ENCODE peak calls at places on chromosomes 4 and X, in five cellular contexts. L is GM06990, O is WTC11, F is foreskin fibroblast, W is GM10248. I is an unnamed sample.

GRCh38 chr4:176927664-176928063 is 134.9 kb upstream of the VEGFC start:
- DNase-seq in L (no peak), F (peak), O (no peak), W (no peak), I (peak)

GRCh38 chr4:120718979-120719566 is 203.5 kb downstream of the PRDM5 start:
- DNase-seq in W (no peak), L (no peak), O (peak), F (peak), I (peak)

GRCh38 chrX:22171287-22172060 is 101.2 kb upstream of the CBLL2 start:
- DNase-seq in L (no peak), O (no peak), W (no peak), F (no peak), I (no peak)

GRCh38 chr4:45442466-45442865 is 681.4 kb downstream of the GABRG1 start:
- DNase-seq in L (no peak), W (no peak), O (no peak), F (no peak), I (peak)

GRCh38 chr4:76312457-76312856 is 5.9 kb downstream of the STBD1 start:
- DNase-seq in F (no peak), L (no peak), O (no peak), W (no peak), I (no peak)

GRCh38 chr4:185384877-185385465 is 10.8 kb downstream of the LRP2BP start:
- DNase-seq in W (no peak), L (no peak), O (no peak), F (no peak), I (no peak)

GRCh38 chr4:67452100-67452887 is 93.0 kb downstream of the CENPC start:
- DNase-seq in O (no peak), W (no peak), F (no peak), L (no peak), I (no peak)

GRCh38 chrX:137432609-137433008 is 133.3 kb upstream of the ZIC3 start:
- DNase-seq in W (no peak), F (no peak), O (peak), L (no peak), I (peak)

GRCh38 chrX:16772460-16772859 is 13.8 kb upstream of the TXLNG start:
- DNase-seq in F (no peak), W (no peak), L (no peak), O (peak), I (no peak)

GRCh38 chr4:81606796-81607550 is 135.3 kb upstream of the RASGEF1B start:
- DNase-seq in L (no peak), O (peak), F (peak), W (no peak), I (peak)

GRCh38 chrX:2710496-2710895 is 19.4 kb downstream of the CD99 start:
- DNase-seq in O (no peak), W (no peak), L (no peak), F (no peak), I (peak)

GRCh38 chr4:151667025-151667424 is 93.8 kb downstream of the GATB start:
- DNase-seq in L (no peak), F (peak), O (no peak), W (no peak), I (no peak)

GRCh38 chr4:113052379-113052951 is 3.0 kb downstream of the ANK2 start:
- DNase-seq in L (peak), O (no peak), W (peak), F (peak), I (peak)

GRCh38 chr4:126023946-126024345 is 709.2 kb downstream of the FAT4 start:
- DNase-seq in O (no peak), W (no peak), L (no peak), F (no peak), I (no peak)

GRCh38 chrX:110182865-110183264 is 135.0 kb downstream of the AMMECR1 start:
- DNase-seq in F (no peak), L (no peak), W (no peak), O (no peak), I (no peak)

GRCh38 chr4:133711817-133712216 is 489.8 kb downstream of the PABPC4L start:
- DNase-seq in F (no peak), L (no peak), W (no peak), O (no peak), I (no peak)

GRCh38 chr4:1410491-1411325 is 4.5 kb upstream of the NKX1-1 start:
- DNase-seq in O (peak), W (no peak), F (no peak), L (no peak), I (peak)

GRCh38 chrX:109857898-109858297 is 124.8 kb upstream of the ACSL4 start:
- DNase-seq in F (no peak), O (no peak), L (no peak), W (no peak), I (peak)

GRCh38 chr4:112172180-112172579 is 26.9 kb downstream of the FAM241A start:
- DNase-seq in O (no peak), F (no peak), L (no peak), W (peak), I (no peak)

GRCh38 chrX:22073928-22074327 is 41.8 kb downstream of the PHEX start:
- DNase-seq in L (no peak), W (no peak), O (no peak), F (no peak), I (no peak)

GRCh38 chrX:40278340-40279090 is 180.8 kb upstream of the BCOR start:
- DNase-seq in W (no peak), O (no peak), F (no peak), L (no peak), I (no peak)

GRCh38 chrX:154544885-154545284 is 1.8 kb downstream of the G6PD start:
- DNase-seq in L (no peak), O (no peak), W (no peak), F (no peak), I (no peak)

GRCh38 chr4:90825849-90826248 is 698.7 kb downstream of the CCSER1 start:
- DNase-seq in O (no peak), W (no peak), L (no peak), F (no peak), I (no peak)

GRCh38 chr4:75698162-75698962 is 25.2 kb upstream of the G3BP2 start:
- DNase-seq in F (no peak), L (peak), W (peak), O (no peak), I (no peak)

GRCh38 chr4:22874334-22874912 is 181.7 kb downstream of the GBA3 start:
- DNase-seq in W (no peak), F (no peak), O (no peak), L (no peak), I (no peak)

GRCh38 chrX:29948653-29949052 is 266.7 kb upstream of the MAGEB2 start:
- DNase-seq in L (no peak), O (no peak), F (no peak), W (no peak), I (no peak)

GRCh38 chrX:13223868-13224555 is 95.8 kb downstream of the ATXN3L start:
- DNase-seq in O (no peak), W (no peak), L (no peak), F (peak), I (peak)

GRCh38 chrX:2785538-2785937 is 33.7 kb downstream of the XG start:
- DNase-seq in W (no peak), O (no peak), F (no peak), L (no peak), I (no peak)

GRCh38 chrX:101507372-101507771 is 22.1 kb downstream of the ARMCX4 start:
- DNase-seq in F (no peak), L (no peak), O (no peak), W (no peak), I (no peak)

GRCh38 chrX:23861215-23861896 is 46.4 kb downstream of the APOO start:
- DNase-seq in F (no peak), W (peak), L (peak), O (no peak), I (no peak)

GRCh38 chr4:53541577-53542206 is 49.6 kb downstream of the LNX1 start:
- DNase-seq in F (peak), O (no peak), L (no peak), W (no peak), I (peak)

GRCh38 chrX:117538441-117539418 is 577.9 kb downstream of the KLHL13 start:
- DNase-seq in F (no peak), W (no peak), L (no peak), O (no peak), I (peak)

GRCh38 chrX:118552501-118552900 is 56.9 kb downstream of the DOCK11 start:
- DNase-seq in W (no peak), O (no peak), L (no peak), F (peak), I (peak)

GRCh38 chr4:8515316-8516060 is 64.7 kb upstream of the GPR78 start:
- DNase-seq in W (no peak), F (peak), L (no peak), O (no peak), I (peak)

GRCh38 chrX:138847930-138848329 is 136.4 kb upstream of the FGF13 start:
- DNase-seq in F (no peak), W (no peak), O (no peak), L (no peak), I (peak)

GRCh38 chr4:20445933-20446723 is 194.4 kb downstream of the SLIT2 start:
- DNase-seq in L (no peak), F (no peak), W (no peak), O (no peak), I (no peak)

GRCh38 chrX:46653482-46653881 is 79.9 kb downstream of the CHST7 start:
- DNase-seq in L (no peak), O (peak), W (no peak), F (no peak), I (peak)
- TF ChIP-seq CTCF in L (peak), O (no peak), W (peak), F (peak), I (peak)

GRCh38 chr4:48908687-48909086 is 2.1 kb upstream of the OCIAD2 start:
- DNase-seq in O (no peak), L (no peak), W (no peak), F (no peak), I (no peak)
- TF ChIP-seq CTCF in O (no peak), L (no peak), W (no peak), F (no peak), I (no peak)

GRCh38 chrX:49101629-49101984 is 21.9 kb upstream of the WDR45 start:
- DNase-seq in L (no peak), W (no peak), O (no peak), F (no peak), I (no peak)
- TF ChIP-seq CTCF in L (peak), W (no peak), O (no peak), F (no peak), I (no peak)

GRCh38 chrX:72128183-72128834 is 3.4 kb downstream of the RTL5 start:
- DNase-seq in L (no peak), F (no peak), W (no peak), O (no peak), I (no peak)
- TF ChIP-seq CTCF in L (no peak), F (no peak), W (no peak), O (no peak), I (no peak)

GRCh38 chrX:15059488-15059887 is 186.3 kb downstream of the MOSPD2 start:
- DNase-seq in L (no peak), W (no peak), O (no peak), F (no peak), I (no peak)
- TF ChIP-seq CTCF in L (no peak), W (no peak), O (no peak), F (peak), I (no peak)